ENCODE peak calls at places on chromosome 12, in five cellular contexts. One of them, this sample, is unnamed.

GRCh38 chr12:106739318-106739717 is 35.2 kb upstream of the RIC8B start:
- DNase-seq in adipocyte: no peak
- DNase-seq in cardiac muscle cell: no peak
- DNase-seq in CD8-positive, alpha-beta T cell: no peak
- DNase-seq in PC-3: peak; percentile 15
- DNase-seq in this sample: no peak

GRCh38 chr12:124621296-124621660 is 53.9 kb upstream of the NCOR2 start:
- DNase-seq in adipocyte: no peak
- DNase-seq in cardiac muscle cell: no peak
- DNase-seq in PC-3: no peak
- DNase-seq in CD8-positive, alpha-beta T cell: no peak
- DNase-seq in this sample: peak; percentile 41

GRCh38 chr12:19572920-19573558 is 133.7 kb downstream of the AEBP2 start:
- DNase-seq in PC-3: peak; percentile 70
- DNase-seq in CD8-positive, alpha-beta T cell: no peak
- DNase-seq in cardiac muscle cell: peak; percentile 47
- DNase-seq in adipocyte: peak; percentile 47
- DNase-seq in this sample: peak; percentile 13

GRCh38 chr12:121955258-121956040 is 37.1 kb downstream of the CFAP251 start:
- DNase-seq in PC-3: peak; percentile 67
- DNase-seq in CD8-positive, alpha-beta T cell: no peak
- DNase-seq in adipocyte: peak; percentile 34
- DNase-seq in cardiac muscle cell: peak; percentile 40
- DNase-seq in this sample: no peak

GRCh38 chr12:126518596-126519200 is 1453.5 kb downstream of the AACS start:
- DNase-seq in adipocyte: no peak
- DNase-seq in CD8-positive, alpha-beta T cell: no peak
- DNase-seq in PC-3: no peak
- DNase-seq in cardiac muscle cell: no peak
- DNase-seq in this sample: no peak

GRCh38 chr12:47747115-47747514 is 11.6 kb downstream of the RAPGEF3 start:
- DNase-seq in CD8-positive, alpha-beta T cell: no peak
- DNase-seq in cardiac muscle cell: no peak
- DNase-seq in PC-3: no peak
- DNase-seq in adipocyte: no peak
- DNase-seq in this sample: no peak

GRCh38 chr12:132554857-132555630 is 55.3 kb downstream of the LRCOL1 start:
- DNase-seq in PC-3: no peak
- DNase-seq in cardiac muscle cell: no peak
- DNase-seq in adipocyte: no peak
- DNase-seq in CD8-positive, alpha-beta T cell: no peak
- DNase-seq in this sample: no peak

GRCh38 chr12:23169012-23170003 is 544.3 kb downstream of the ETNK1 start:
- DNase-seq in PC-3: no peak
- DNase-seq in adipocyte: no peak
- DNase-seq in cardiac muscle cell: no peak
- DNase-seq in CD8-positive, alpha-beta T cell: no peak
- DNase-seq in this sample: no peak

GRCh38 chr12:13100882-13101769 is 2.3 kb downstream of the GSG1 start:
- DNase-seq in PC-3: peak; percentile 92
- DNase-seq in cardiac muscle cell: peak; percentile 89
- DNase-seq in CD8-positive, alpha-beta T cell: peak; percentile 91
- DNase-seq in adipocyte: peak; percentile 97
- DNase-seq in this sample: peak; percentile 92

GRCh38 chr12:130965668-130966067 is 12.0 kb downstream of the ADGRD1 start:
- DNase-seq in adipocyte: no peak
- DNase-seq in PC-3: no peak
- DNase-seq in cardiac muscle cell: no peak
- DNase-seq in CD8-positive, alpha-beta T cell: no peak
- DNase-seq in this sample: no peak

GRCh38 chr12:19375888-19376287 is 63.4 kb upstream of the AEBP2 start:
- DNase-seq in cardiac muscle cell: no peak
- DNase-seq in PC-3: no peak
- DNase-seq in adipocyte: no peak
- DNase-seq in CD8-positive, alpha-beta T cell: no peak
- DNase-seq in this sample: no peak

GRCh38 chr12:113133036-113133435 is 2.5 kb downstream of the RASAL1 start:
- DNase-seq in PC-3: no peak
- DNase-seq in CD8-positive, alpha-beta T cell: no peak
- DNase-seq in adipocyte: no peak
- DNase-seq in cardiac muscle cell: no peak
- DNase-seq in this sample: no peak

GRCh38 chr12:47717443-47718193 is 7.7 kb downstream of the ENDOU start:
- DNase-seq in adipocyte: peak; percentile 93
- DNase-seq in cardiac muscle cell: peak; percentile 91
- DNase-seq in CD8-positive, alpha-beta T cell: peak; percentile 24
- DNase-seq in PC-3: peak; percentile 67
- DNase-seq in this sample: peak; percentile 83

GRCh38 chr12:202081-202731 is 11.8 kb downstream of the SLC6A12 start:
- DNase-seq in CD8-positive, alpha-beta T cell: no peak
- DNase-seq in PC-3: peak; percentile 5
- DNase-seq in cardiac muscle cell: no peak
- DNase-seq in adipocyte: no peak
- DNase-seq in this sample: no peak

GRCh38 chr12:120117961-120118709 is 1.6 kb upstream of the RAB35 start:
- DNase-seq in PC-3: peak; percentile 71
- DNase-seq in cardiac muscle cell: peak; percentile 5
- DNase-seq in adipocyte: peak; percentile 41
- DNase-seq in CD8-positive, alpha-beta T cell: no peak
- DNase-seq in this sample: no peak

GRCh38 chr12:92234533-92234932 is 88.9 kb upstream of the BTG1 start:
- DNase-seq in adipocyte: no peak
- DNase-seq in CD8-positive, alpha-beta T cell: no peak
- DNase-seq in cardiac muscle cell: no peak
- DNase-seq in PC-3: no peak
- DNase-seq in this sample: no peak

GRCh38 chr12:132827763-132828703 is 636 bp downstream of the GOLGA3 start:
- DNase-seq in PC-3: peak; percentile 77
- DNase-seq in adipocyte: peak; percentile 66
- DNase-seq in cardiac muscle cell: peak; percentile 52
- DNase-seq in CD8-positive, alpha-beta T cell: no peak
- DNase-seq in this sample: peak; percentile 77

GRCh38 chr12:55725556-55725955 is 3.3 kb downstream of the CD63 start:
- DNase-seq in CD8-positive, alpha-beta T cell: no peak
- DNase-seq in PC-3: no peak
- DNase-seq in cardiac muscle cell: no peak
- DNase-seq in adipocyte: no peak
- DNase-seq in this sample: peak; percentile 7

GRCh38 chr12:29070309-29070708 is 78.8 kb upstream of the FAR2 start:
- DNase-seq in CD8-positive, alpha-beta T cell: no peak
- DNase-seq in PC-3: no peak
- DNase-seq in cardiac muscle cell: no peak
- DNase-seq in adipocyte: no peak
- DNase-seq in this sample: no peak

GRCh38 chr12:23139026-23139425 is 514.1 kb downstream of the ETNK1 start:
- DNase-seq in cardiac muscle cell: no peak
- DNase-seq in adipocyte: no peak
- DNase-seq in PC-3: no peak
- DNase-seq in CD8-positive, alpha-beta T cell: no peak
- DNase-seq in this sample: no peak

GRCh38 chr12:11652351-11653040 is 3.0 kb downstream of the ETV6 start:
- DNase-seq in adipocyte: peak; percentile 68
- DNase-seq in PC-3: peak; percentile 19
- DNase-seq in cardiac muscle cell: no peak
- DNase-seq in CD8-positive, alpha-beta T cell: no peak
- DNase-seq in this sample: peak; percentile 65

GRCh38 chr12:57087689-57088441 is 1.0 kb upstream of the NAB2 start:
- DNase-seq in cardiac muscle cell: peak; percentile 83
- DNase-seq in CD8-positive, alpha-beta T cell: peak; percentile 64
- DNase-seq in PC-3: peak; percentile 92
- DNase-seq in adipocyte: peak; percentile 95
- DNase-seq in this sample: peak; percentile 88

GRCh38 chr12:68792952-68793351 is 15.0 kb upstream of the MDM2 start:
- DNase-seq in CD8-positive, alpha-beta T cell: no peak
- DNase-seq in cardiac muscle cell: no peak
- DNase-seq in PC-3: peak; percentile 50
- DNase-seq in adipocyte: no peak
- DNase-seq in this sample: peak; percentile 18

GRCh38 chr12:53949631-53950440 is 4.9 kb upstream of the HOXC12 start:
- DNase-seq in cardiac muscle cell: no peak
- DNase-seq in PC-3: no peak
- DNase-seq in CD8-positive, alpha-beta T cell: no peak
- DNase-seq in adipocyte: no peak
- DNase-seq in this sample: no peak

GRCh38 chr12:6507102-6507998 is 13.4 kb downstream of the NCAPD2 start:
- DNase-seq in CD8-positive, alpha-beta T cell: no peak
- DNase-seq in cardiac muscle cell: peak; percentile 53
- DNase-seq in adipocyte: peak; percentile 33
- DNase-seq in PC-3: no peak
- DNase-seq in this sample: no peak

GRCh38 chr12:81078469-81079196 is 754 bp downstream of the ACSS3 start:
- DNase-seq in adipocyte: peak; percentile 56
- DNase-seq in PC-3: no peak
- DNase-seq in cardiac muscle cell: peak; percentile 37
- DNase-seq in CD8-positive, alpha-beta T cell: no peak
- DNase-seq in this sample: no peak

GRCh38 chr12:12474931-12475485 is 87.7 kb downstream of the DUSP16 start:
- DNase-seq in CD8-positive, alpha-beta T cell: peak; percentile 22
- DNase-seq in adipocyte: no peak
- DNase-seq in cardiac muscle cell: no peak
- DNase-seq in PC-3: no peak
- DNase-seq in this sample: no peak

GRCh38 chr12:121017966-121018491 is 1.7 kb upstream of the C12orf43 start:
- DNase-seq in cardiac muscle cell: no peak
- DNase-seq in CD8-positive, alpha-beta T cell: no peak
- DNase-seq in adipocyte: no peak
- DNase-seq in PC-3: no peak
- DNase-seq in this sample: no peak

GRCh38 chr12:130026608-130027176 is 122.9 kb upstream of the TMEM132D start:
- DNase-seq in cardiac muscle cell: peak; percentile 60
- DNase-seq in CD8-positive, alpha-beta T cell: no peak
- DNase-seq in adipocyte: peak; percentile 19
- DNase-seq in PC-3: peak; percentile 54
- DNase-seq in this sample: peak; percentile 27

GRCh38 chr12:67056329-67056728 is 212.8 kb upstream of the CAND1 start:
- DNase-seq in PC-3: peak; percentile 36
- DNase-seq in CD8-positive, alpha-beta T cell: no peak
- DNase-seq in cardiac muscle cell: no peak
- DNase-seq in adipocyte: no peak
- DNase-seq in this sample: no peak

GRCh38 chr12:132469423-132469822 is 20.5 kb upstream of the FBRSL1 start:
- DNase-seq in adipocyte: no peak
- DNase-seq in PC-3: no peak
- DNase-seq in CD8-positive, alpha-beta T cell: no peak
- DNase-seq in cardiac muscle cell: no peak
- DNase-seq in this sample: no peak

GRCh38 chr12:116065561-116065960 is 211.9 kb downstream of the MED13L start:
- DNase-seq in cardiac muscle cell: no peak
- DNase-seq in CD8-positive, alpha-beta T cell: no peak
- DNase-seq in adipocyte: peak; percentile 58
- DNase-seq in PC-3: no peak
- DNase-seq in this sample: no peak

GRCh38 chr12:93571360-93571853 is 1.1 kb upstream of the SOCS2 start:
- DNase-seq in CD8-positive, alpha-beta T cell: peak; percentile 47
- DNase-seq in adipocyte: peak; percentile 55
- DNase-seq in cardiac muscle cell: peak; percentile 77
- DNase-seq in PC-3: peak; percentile 63
- DNase-seq in this sample: peak; percentile 78

GRCh38 chr12:25496098-25496587 is 56.9 kb downstream of the LMNTD1 start:
- DNase-seq in cardiac muscle cell: no peak
- DNase-seq in adipocyte: peak; percentile 66
- DNase-seq in PC-3: no peak
- DNase-seq in CD8-positive, alpha-beta T cell: no peak
- DNase-seq in this sample: no peak

DNA sequence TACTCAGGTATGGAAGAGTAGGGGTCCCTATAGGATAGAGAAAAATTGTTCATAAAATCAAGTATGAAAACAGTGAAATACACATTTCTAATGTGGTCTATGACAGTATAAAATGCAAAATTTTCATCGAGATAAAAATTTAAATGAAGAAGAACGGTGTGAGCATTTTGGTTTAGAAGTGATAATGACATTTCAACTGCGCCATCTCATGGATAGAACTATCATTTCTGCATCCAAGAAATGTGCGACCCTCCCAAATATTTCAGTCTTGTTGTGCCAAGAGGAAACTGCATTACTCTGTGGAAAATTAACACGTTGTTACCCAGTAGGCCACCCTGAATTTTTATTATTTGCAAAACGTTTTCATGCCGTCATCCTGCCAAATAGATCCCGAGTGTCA is 108.8 kb downstream of the CRACR2A start:
- DNase-seq in cardiac muscle cell: no peak
- DNase-seq in PC-3: no peak
- DNase-seq in adipocyte: no peak
- DNase-seq in CD8-positive, alpha-beta T cell: no peak
- DNase-seq in this sample: no peak
- H3K27me3 ChIP-seq in cardiac muscle cell: no peaks in the 10 kb centered on the region
- H3K27me3 ChIP-seq in PC-3: no peaks in the 10 kb centered on the region
- H3K27me3 ChIP-seq in adipocyte: no peaks in the 10 kb centered on the region
- H3K27me3 ChIP-seq in CD8-positive, alpha-beta T cell: no peaks in the 10 kb centered on the region
- H3K27me3 ChIP-seq in this sample: no peaks in the 10 kb centered on the region

DNA sequence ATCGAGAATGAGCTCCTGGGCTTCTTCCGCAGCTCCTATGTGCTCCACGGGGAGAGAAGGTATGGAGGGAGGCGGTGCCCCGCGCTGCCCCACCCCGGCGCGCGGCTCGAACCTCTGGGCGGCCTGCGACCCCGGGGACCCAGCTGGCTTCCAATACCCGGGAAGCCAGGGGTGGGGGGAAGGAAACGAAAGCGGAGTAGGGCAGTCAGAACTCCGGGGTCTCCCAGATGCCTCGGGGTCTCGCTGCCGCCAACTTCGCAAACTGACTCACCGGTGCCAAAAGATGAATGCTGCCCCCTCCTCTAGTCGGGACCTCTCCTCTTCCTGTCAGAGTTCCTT is 1.3 kb downstream of the TRHDE start:
- DNase-seq in cardiac muscle cell: no peak
- DNase-seq in PC-3: peak; percentile 59
- DNase-seq in CD8-positive, alpha-beta T cell: no peak
- DNase-seq in adipocyte: no peak
- DNase-seq in this sample: no peak
- H3K27me3 ChIP-seq in cardiac muscle cell: peaks cover 79% of the 10 kb centered on the region
- H3K27me3 ChIP-seq in PC-3: no peaks in the 10 kb centered on the region
- H3K27me3 ChIP-seq in CD8-positive, alpha-beta T cell: peaks cover 4% of the 10 kb centered on the region
- H3K27me3 ChIP-seq in adipocyte: peaks cover 17% of the 10 kb centered on the region
- H3K27me3 ChIP-seq in this sample: peaks cover 88% of the 10 kb centered on the region

GRCh38 chr12:98259667-98260066 is 255.7 kb upstream of the TMPO start:
- DNase-seq in adipocyte: no peak
- DNase-seq in CD8-positive, alpha-beta T cell: no peak
- DNase-seq in PC-3: no peak
- DNase-seq in cardiac muscle cell: no peak
- DNase-seq in this sample: no peak
- H3K27me3 ChIP-seq in adipocyte: peaks cover 32% of the 10 kb centered on the region
- H3K27me3 ChIP-seq in CD8-positive, alpha-beta T cell: no peaks in the 10 kb centered on the region
- H3K27me3 ChIP-seq in PC-3: peaks cover 83% of the 10 kb centered on the region
- H3K27me3 ChIP-seq in cardiac muscle cell: no peaks in the 10 kb centered on the region
- H3K27me3 ChIP-seq in this sample: no peaks in the 10 kb centered on the region

GRCh38 chr12:111816065-111816615 is 25.9 kb upstream of the MAPKAPK5 start:
- DNase-seq in cardiac muscle cell: no peak
- DNase-seq in PC-3: no peak
- DNase-seq in adipocyte: no peak
- DNase-seq in CD8-positive, alpha-beta T cell: no peak
- DNase-seq in this sample: no peak

GRCh38 chr12:111823891-111824290 is 18.1 kb upstream of the MAPKAPK5 start:
- DNase-seq in PC-3: no peak
- DNase-seq in adipocyte: peak; percentile 10
- DNase-seq in CD8-positive, alpha-beta T cell: no peak
- DNase-seq in cardiac muscle cell: no peak
- DNase-seq in this sample: peak; percentile 21

GRCh38 chr12:111818340-111818739 is 23.7 kb upstream of the MAPKAPK5 start:
- DNase-seq in cardiac muscle cell: no peak
- DNase-seq in PC-3: no peak
- DNase-seq in CD8-positive, alpha-beta T cell: no peak
- DNase-seq in adipocyte: no peak
- DNase-seq in this sample: no peak

GRCh38 chr12:111819191-111820158 is 22.6 kb upstream of the MAPKAPK5 start:
- DNase-seq in adipocyte: no peak
- DNase-seq in PC-3: peak; percentile 56
- DNase-seq in CD8-positive, alpha-beta T cell: no peak
- DNase-seq in cardiac muscle cell: no peak
- DNase-seq in this sample: peak; percentile 42
- H3K27me3 ChIP-seq in adipocyte: peaks cover 23% of the 10 kb centered on the region
- H3K27me3 ChIP-seq in PC-3: peaks cover 9% of the 10 kb centered on the region
- H3K27me3 ChIP-seq in CD8-positive, alpha-beta T cell: no peaks in the 10 kb centered on the region
- H3K27me3 ChIP-seq in cardiac muscle cell: no peaks in the 10 kb centered on the region
- H3K27me3 ChIP-seq in this sample: no peaks in the 10 kb centered on the region

This sample was measured in transverse colon.